ENCODE peak calls at places on chromosomes 4 and X, in six cellular contexts. X is pancreas, D is ovary, G is sigmoid colon, U is uterus, I is mucosa of descending colon. K is an unnamed sample.

GRCh38 chr4:74365761-74366160 is 816 bp downstream of the EREG start:
- DNase-seq in X (peak; percentile 32), D (no peak), G (peak; percentile 66), U (no peak), I (peak; percentile 62), K (peak; percentile 20)

GRCh38 chrX:149074429-149074828 is 430.7 kb downstream of the IDS start:
- DNase-seq in X (no peak), D (no peak), G (no peak), U (no peak), I (no peak), K (no peak)

GRCh38 chrX:69073241-69073640 is 92.0 kb downstream of the PJA1 start:
- DNase-seq in X (no peak), D (no peak), G (no peak), U (no peak), I (no peak), K (no peak)

GRCh38 chr4:63493265-63493664 is 916.0 kb downstream of the TECRL start:
- DNase-seq in X (no peak), D (no peak), G (no peak), U (no peak), I (no peak), K (no peak)

GRCh38 chrX:51568586-51568985 is 50.1 kb downstream of the CENPVL3 start:
- DNase-seq in X (no peak), D (no peak), G (no peak), U (no peak), I (no peak), K (no peak)

GRCh38 chrX:130830599-130831346 is 72.2 kb downstream of the ENOX2 start:
- DNase-seq in X (no peak), D (no peak), G (no peak), U (no peak), I (no peak), K (no peak)

GRCh38 chrX:112653017-112653416 is 26.7 kb downstream of the LHFPL1 start:
- DNase-seq in X (no peak), D (no peak), G (no peak), U (no peak), I (no peak), K (no peak)

GRCh38 chrX:49242545-49243066 is 7.3 kb downstream of the CCDC22 start:
- DNase-seq in X (no peak), D (no peak), G (peak; percentile 37), U (no peak), I (no peak), K (no peak)

GRCh38 chrX:81489987-81490386 is 288.1 kb downstream of the SH3BGRL start:
- DNase-seq in X (no peak), D (no peak), G (no peak), U (no peak), I (no peak), K (no peak)

GRCh38 chr4:97003715-97004114 is 1139.6 kb downstream of the STPG2 start:
- DNase-seq in X (no peak), D (no peak), G (no peak), U (no peak), I (no peak), K (no peak)

GRCh38 chrX:12804655-12805054 is 13.4 kb downstream of the PRPS2 start:
- DNase-seq in X (no peak), D (no peak), G (no peak), U (no peak), I (peak; percentile 35), K (peak; percentile 33)
- H3K36me3 ChIP-seq in X (no peaks in the 10 kb centered on the region), D (no peaks in the 10 kb centered on the region), G (no peaks in the 10 kb centered on the region), U (no peaks in the 10 kb centered on the region), I (no peaks in the 10 kb centered on the region), K (no peaks in the 10 kb centered on the region)

DNA sequence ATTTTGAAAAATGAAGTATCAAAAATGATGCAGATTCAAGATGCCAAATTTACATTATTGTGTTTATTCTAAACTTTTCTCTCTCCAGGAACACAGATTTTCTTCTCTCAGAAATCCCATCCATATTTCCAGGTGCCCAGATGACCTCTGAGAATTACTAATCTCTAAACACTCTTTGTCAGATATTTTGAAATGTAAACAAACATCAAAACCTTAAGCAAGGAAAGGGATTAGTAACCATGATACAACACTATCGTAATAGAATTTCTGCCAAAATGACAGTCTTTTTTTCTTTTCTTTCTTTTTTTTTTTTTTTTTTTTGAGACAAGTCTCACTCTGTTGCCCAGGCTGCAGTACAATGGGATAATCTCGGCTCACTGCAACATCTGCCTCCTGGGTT is 76.7 kb downstream of the PDS5A start:
- DNase-seq in X (no peak), D (no peak), G (no peak), U (no peak), I (no peak), K (no peak)
- H3K36me3 ChIP-seq in X (peaks cover 51% of the 10 kb centered on the region), D (no peaks in the 10 kb centered on the region), G (peaks cover 31% of the 10 kb centered on the region), U (no peaks in the 10 kb centered on the region), I (peaks cover 9% of the 10 kb centered on the region), K (peaks cover 4% of the 10 kb centered on the region)

DNA sequence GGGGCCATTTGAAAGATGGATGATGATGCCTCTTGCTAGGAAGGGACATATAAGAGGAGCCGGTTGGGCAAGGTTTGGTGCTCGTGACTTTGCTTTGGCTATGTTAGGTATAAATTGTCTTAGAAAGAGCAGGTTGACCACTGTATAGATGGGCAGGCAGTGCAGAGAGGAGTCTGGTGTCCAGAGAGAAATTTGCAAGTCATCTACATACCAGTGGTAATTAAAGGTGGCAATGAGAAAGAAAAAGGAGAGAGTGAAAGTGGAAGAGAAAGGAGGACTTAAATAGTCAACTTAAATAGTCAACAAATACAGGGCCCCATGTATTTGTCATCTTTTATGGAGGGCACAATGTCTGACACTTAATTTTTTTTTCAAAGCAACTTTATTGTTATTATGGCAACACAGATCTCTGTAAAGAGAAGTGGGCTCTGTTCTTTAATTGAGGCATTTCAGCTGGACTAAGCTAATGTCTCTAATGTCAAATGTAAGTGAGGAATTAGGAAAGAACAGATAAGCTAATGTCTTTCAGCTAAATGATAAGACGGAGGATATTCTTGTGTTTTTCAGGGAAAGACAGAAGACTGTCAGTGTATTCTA is 75.4 kb upstream of the ANXA3 start:
- DNase-seq in X (no peak), D (no peak), G (no peak), U (no peak), I (no peak), K (no peak)
- H3K36me3 ChIP-seq in X (no peaks in the 10 kb centered on the region), D (no peaks in the 10 kb centered on the region), G (no peaks in the 10 kb centered on the region), U (no peaks in the 10 kb centered on the region), I (no peaks in the 10 kb centered on the region), K (no peaks in the 10 kb centered on the region)

GRCh38 chr4:140756292-140757219 is at the start of gene TBC1D9:
- DNase-seq in X (peak; percentile 87), D (peak; percentile 75), G (peak; percentile 86), U (peak; percentile 81), I (peak; percentile 82), K (peak; percentile 67)
- H3K36me3 ChIP-seq in X (no peaks in the 10 kb centered on the region), D (no peaks in the 10 kb centered on the region), G (no peaks in the 10 kb centered on the region), U (no peaks in the 10 kb centered on the region), I (no peaks in the 10 kb centered on the region), K (no peaks in the 10 kb centered on the region)

GRCh38 chr4:98921292-98921691 is 7.6 kb downstream of the EIF4E start:
- DNase-seq in X (no peak), D (no peak), G (no peak), U (no peak), I (no peak), K (no peak)
- H3K36me3 ChIP-seq in X (no peaks in the 10 kb centered on the region), D (no peaks in the 10 kb centered on the region), G (no peaks in the 10 kb centered on the region), U (no peaks in the 10 kb centered on the region), I (no peaks in the 10 kb centered on the region), K (no peaks in the 10 kb centered on the region)

GRCh38 chr4:55438314-55438713 is 42.6 kb downstream of the TMEM165 start:
- DNase-seq in X (peak; percentile 42), D (no peak), G (no peak), U (no peak), I (peak; percentile 30), K (peak; percentile 9)

GRCh38 chr4:55439023-55439422 is 43.3 kb downstream of the TMEM165 start:
- DNase-seq in X (no peak), D (no peak), G (no peak), U (no peak), I (no peak), K (no peak)

GRCh38 chr4:55435136-55435535 is 39.4 kb downstream of the TMEM165 start:
- DNase-seq in X (no peak), D (no peak), G (no peak), U (no peak), I (no peak), K (no peak)

GRCh38 chr4:55437823-55438222 is 42.1 kb downstream of the TMEM165 start:
- DNase-seq in X (no peak), D (no peak), G (no peak), U (no peak), I (no peak), K (no peak)

GRCh38 chr4:55437356-55437796 is 41.6 kb downstream of the TMEM165 start:
- DNase-seq in X (peak; percentile 20), D (no peak), G (no peak), U (no peak), I (peak; percentile 35), K (no peak)
- H3K36me3 ChIP-seq in X (peaks cover 23% of the 10 kb centered on the region), D (no peaks in the 10 kb centered on the region), G (no peaks in the 10 kb centered on the region), U (no peaks in the 10 kb centered on the region), I (no peaks in the 10 kb centered on the region), K (no peaks in the 10 kb centered on the region)

GRCh38 chr4:3232871-3233271 is 16.1 kb upstream of the MSANTD1 start:
- DNase-seq in X (no peak), D (no peak), G (no peak), U (no peak), I (no peak), K (no peak)
- H3K36me3 ChIP-seq in X (peaks cover 62% of the 10 kb centered on the region), D (no peaks in the 10 kb centered on the region), G (peaks cover 70% of the 10 kb centered on the region), U (no peaks in the 10 kb centered on the region), I (peaks cover 11% of the 10 kb centered on the region), K (peaks cover 45% of the 10 kb centered on the region)

GRCh38 chr4:76306882-76307669 is 543 bp downstream of the STBD1 start:
- DNase-seq in X (peak; percentile 73), D (peak; percentile 60), G (peak; percentile 82), U (peak; percentile 46), I (peak; percentile 87), K (peak; percentile 66)
- H3K36me3 ChIP-seq in X (no peaks in the 10 kb centered on the region), D (no peaks in the 10 kb centered on the region), G (peaks cover 7% of the 10 kb centered on the region), U (no peaks in the 10 kb centered on the region), I (no peaks in the 10 kb centered on the region), K (no peaks in the 10 kb centered on the region)

GRCh38 chr4:84697615-84698201 is 114.8 kb downstream of the CDS1 start:
- DNase-seq in X (no peak), D (no peak), G (no peak), U (no peak), I (no peak), K (no peak)

GRCh38 chr4:84697159-84697558 is 114.2 kb downstream of the CDS1 start:
- DNase-seq in X (no peak), D (no peak), G (no peak), U (no peak), I (no peak), K (no peak)

DNA sequence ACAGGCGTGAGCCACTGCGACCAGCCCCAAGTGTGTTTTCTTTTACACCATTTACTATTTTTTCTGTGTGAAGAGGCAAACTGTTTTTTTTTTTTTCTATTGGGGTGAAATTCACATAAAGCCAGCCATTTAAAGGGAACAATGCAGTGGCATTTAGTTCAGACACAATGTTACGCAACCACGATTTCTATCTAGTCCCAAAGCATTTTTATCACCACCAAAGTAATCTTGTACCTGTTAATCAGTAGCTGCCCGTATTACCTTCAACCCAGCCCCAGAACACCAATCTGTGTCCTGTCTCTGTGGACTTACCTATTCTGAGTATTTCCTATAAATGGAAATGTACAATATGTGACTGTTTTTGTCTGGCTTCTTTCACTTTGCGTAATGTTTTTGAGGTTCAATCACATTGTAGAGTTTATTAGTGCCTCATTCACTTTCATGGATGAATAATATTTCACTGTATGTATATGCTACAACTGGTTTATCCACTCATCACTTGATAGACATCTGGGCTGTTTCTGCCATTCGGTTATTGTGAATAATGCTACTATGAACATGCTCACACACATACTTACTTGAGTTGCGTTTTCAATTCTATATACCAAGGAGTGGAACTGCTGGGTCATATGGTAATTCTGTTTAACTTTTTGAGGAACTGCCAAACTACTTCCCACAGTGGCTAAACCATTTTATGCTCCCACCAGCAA is 116.2 kb downstream of the CDS1 start:
- DNase-seq in X (no peak), D (no peak), G (no peak), U (no peak), I (no peak), K (no peak)
- H3K36me3 ChIP-seq in X (peaks cover 42% of the 10 kb centered on the region), D (no peaks in the 10 kb centered on the region), G (peaks cover 28% of the 10 kb centered on the region), U (no peaks in the 10 kb centered on the region), I (no peaks in the 10 kb centered on the region), K (peaks cover 6% of the 10 kb centered on the region)

GRCh38 chr4:1962980-1963379 is 45.8 kb downstream of the NELFA start:
- DNase-seq in X (no peak), D (no peak), G (no peak), U (no peak), I (no peak), K (no peak)
- H3K36me3 ChIP-seq in X (peaks cover 26% of the 10 kb centered on the region), D (no peaks in the 10 kb centered on the region), G (peaks cover 32% of the 10 kb centered on the region), U (no peaks in the 10 kb centered on the region), I (peaks cover 3% of the 10 kb centered on the region), K (no peaks in the 10 kb centered on the region)

K was measured in prostate gland.